ENCODE peak calls at places on chromosome 7, in seven cellular contexts. V is GM23248, X is IMR-90, D is A549, P is SJSA1, Y is HCT116, J is Karpas-422. I is an unnamed sample.

GRCh38 chr7:47873767-47874166 is 74.5 kb downstream of the PKD1L1 start:
- DNase-seq in X (peak; percentile 65), J (no peak), D (peak; percentile 79), P (peak; percentile 76), V (peak; percentile 87), Y (no peak), I (no peak)

GRCh38 chr7:151243411-151244155 is 4.9 kb downstream of the SMARCD3 start:
- DNase-seq in X (no peak), Y (no peak), P (no peak), V (no peak), J (peak; percentile 72), D (no peak), I (no peak)

GRCh38 chr7:158279539-158280466 is 307.8 kb downstream of the PTPRN2 start:
- DNase-seq in V (no peak), Y (no peak), P (no peak), J (no peak), X (no peak), D (no peak), I (no peak)

GRCh38 chr7:81244213-81244612 is 325.4 kb upstream of the SEMA3C start:
- DNase-seq in Y (peak; percentile 42), V (no peak), P (no peak), J (no peak), D (peak; percentile 61), X (peak; percentile 35), I (peak; percentile 14)

GRCh38 chr7:32892521-32893224 is 1.1 kb upstream of the KBTBD2 start:
- DNase-seq in V (peak; percentile 81), Y (peak; percentile 4), D (peak; percentile 41), X (peak; percentile 67), J (peak; percentile 74), P (no peak), I (no peak)

GRCh38 chr7:157519798-157520244 is 183.0 kb downstream of the DNAJB6 start:
- DNase-seq in X (no peak), Y (no peak), J (no peak), D (no peak), P (no peak), V (no peak), I (no peak)

GRCh38 chr7:37346761-37347160 is 101.9 kb downstream of the ELMO1 start:
- DNase-seq in Y (no peak), V (no peak), D (no peak), J (no peak), X (no peak), P (no peak), I (no peak)

GRCh38 chr7:127962589-127963361 is 68.5 kb downstream of the LRRC4 start:
- DNase-seq in P (no peak), J (no peak), V (no peak), Y (no peak), D (no peak), X (no peak), I (no peak)

GRCh38 chr7:135710417-135711138 is 17.4 kb downstream of the SLC13A4 start:
- DNase-seq in J (peak; percentile 71), D (peak; percentile 25), X (no peak), P (no peak), Y (no peak), V (peak; percentile 27), I (no peak)

GRCh38 chr7:116571552-116571951 is 46.7 kb downstream of the CAV1 start:
- DNase-seq in X (no peak), V (no peak), D (peak; percentile 39), Y (no peak), P (no peak), J (no peak), I (no peak)

GRCh38 chr7:55532150-55532917 is 40.0 kb downstream of the VOPP1 start:
- DNase-seq in Y (no peak), X (no peak), P (no peak), D (no peak), J (no peak), V (no peak), I (no peak)

GRCh38 chr7:143884978-143885559 is 16.9 kb downstream of the TCAF1 start:
- DNase-seq in V (peak; percentile 76), J (peak; percentile 47), Y (no peak), X (peak; percentile 72), P (no peak), D (no peak), I (no peak)

GRCh38 chr7:38512704-38513103 is 118.5 kb downstream of the AMPH start:
- DNase-seq in Y (no peak), V (peak; percentile 43), J (no peak), D (no peak), X (peak; percentile 29), P (no peak), I (no peak)

GRCh38 chr7:66413379-66414114 is 208.4 kb downstream of the TPST1 start:
- DNase-seq in Y (no peak), V (peak; percentile 70), P (no peak), X (peak; percentile 25), J (no peak), D (peak; percentile 89), I (peak; percentile 62)
- H3K4me3 ChIP-seq in Y (no peak overlapping the region), V (no peak overlapping the region), P (no peak overlapping the region), X (no peak overlapping the region), J (no peak overlapping the region), D (peak overlapping the region; percentile 39), I (no peak overlapping the region)

DNA sequence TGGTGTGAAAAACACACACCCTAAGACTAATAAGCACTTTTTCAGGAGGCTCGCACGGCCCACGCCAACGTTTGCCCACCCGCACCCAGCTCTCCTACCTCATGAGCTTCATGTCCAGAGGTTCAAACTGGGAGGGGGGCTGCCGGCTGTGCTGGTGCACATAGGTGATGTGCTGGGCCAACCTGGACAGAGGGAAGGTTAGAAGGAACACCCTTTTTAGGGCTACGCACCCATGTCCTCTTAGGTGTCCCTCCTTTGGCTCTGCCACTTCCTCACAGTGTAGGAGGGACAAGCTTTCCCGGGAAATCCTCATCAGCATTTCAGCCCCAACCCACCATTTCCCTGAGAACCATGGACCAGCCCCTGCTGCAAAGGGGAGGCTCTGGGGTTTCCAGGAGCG is 5.9 kb downstream of the MCM7 start:
- DNase-seq in Y (no peak), P (no peak), D (no peak), V (no peak), X (no peak), J (no peak), I (no peak)
- H3K27ac ChIP-seq in Y (peak overlapping the region; percentile 13), P (no peak overlapping the region), D (no peak overlapping the region), V (no peak overlapping the region), X (no peak overlapping the region), J (no peak overlapping the region), I (no peak overlapping the region)

DNA sequence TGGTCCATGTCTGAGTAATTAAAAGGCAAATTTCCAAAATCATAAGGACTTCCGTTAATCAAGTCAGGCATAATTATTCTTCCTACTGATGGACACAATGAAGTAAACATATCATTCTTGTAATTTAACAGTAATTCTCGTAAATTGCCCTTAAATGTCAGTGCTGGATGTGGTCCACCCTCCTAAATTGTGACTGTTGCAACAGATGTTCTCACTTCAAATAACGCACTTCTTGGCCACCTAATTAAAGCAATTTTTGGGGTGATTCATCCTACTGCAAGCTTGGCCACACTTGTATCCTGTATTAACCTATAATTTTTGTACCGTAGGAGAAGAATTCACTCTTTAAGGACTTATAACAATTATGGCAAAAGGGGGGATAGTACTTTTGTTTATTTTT is 1.9 kb downstream of the COL1A2 start:
- DNase-seq in X (no peak), V (peak; percentile 81), P (no peak), J (no peak), D (no peak), Y (no peak), I (no peak)
- H3K4me3 ChIP-seq in X (peak overlapping the region; percentile 81), V (peak overlapping the region; percentile 99), P (peak overlapping the region; percentile 60), J (no peak overlapping the region), D (no peak overlapping the region), Y (no peak overlapping the region), I (no peak overlapping the region)

DNA sequence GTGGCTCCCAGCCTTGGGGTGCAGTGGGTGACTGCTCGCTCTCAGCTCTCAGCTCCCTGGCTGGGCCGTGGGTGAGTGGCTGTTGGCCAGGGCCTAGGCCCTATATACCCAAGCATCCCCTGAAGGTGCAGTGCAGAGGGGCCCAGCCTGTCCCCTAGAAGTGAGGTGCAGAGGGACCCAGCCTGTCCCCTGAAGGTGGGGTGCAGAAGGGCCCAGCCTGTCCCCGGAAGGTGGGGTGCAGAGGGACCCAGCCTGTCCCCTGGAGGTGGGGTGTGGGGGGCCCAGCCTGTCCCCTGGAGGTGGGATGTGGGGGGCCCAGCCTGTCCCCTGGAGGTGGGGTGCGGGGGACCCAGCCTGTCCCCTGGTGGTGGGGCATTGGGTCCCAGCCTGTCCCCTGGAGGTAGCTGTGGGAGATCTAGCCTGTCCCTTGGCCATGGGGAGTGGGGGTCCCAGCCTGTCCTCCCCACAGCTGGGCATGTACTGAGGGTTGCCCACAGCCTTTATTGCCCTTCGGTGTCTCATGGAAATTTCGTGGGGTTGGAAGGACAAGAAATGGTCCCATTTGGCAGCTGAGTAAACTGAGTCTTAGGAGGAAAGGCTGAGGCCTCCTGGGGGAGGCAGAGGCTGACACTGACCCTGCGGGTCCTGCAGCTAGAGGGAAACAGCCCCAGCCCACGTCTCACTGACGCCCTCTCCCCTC is 17.5 kb upstream of the LFNG start:
- DNase-seq in D (no peak), J (no peak), P (no peak), Y (no peak), X (no peak), V (no peak), I (no peak)
- H3K27ac ChIP-seq in D (no peak overlapping the region), J (no peak overlapping the region), P (no peak overlapping the region), Y (no peak overlapping the region), X (no peak overlapping the region), V (no peak overlapping the region), I (no peak overlapping the region)

GRCh38 chr7:192701-193536 is 548 bp downstream of the FAM20C start:
- DNase-seq in X (peak; percentile 21), V (peak; percentile 62), J (no peak), D (peak; percentile 27), Y (no peak), P (no peak), I (no peak)

GRCh38 chr7:192035-192649 is at the start of gene FAM20C:
- DNase-seq in D (peak; percentile 80), X (peak; percentile 79), P (no peak), Y (peak; percentile 23), J (no peak), V (peak; percentile 97), I (peak; percentile 51)

GRCh38 chr7:190196-190595 is 2.2 kb upstream of the FAM20C start:
- DNase-seq in P (no peak), X (no peak), D (no peak), V (no peak), Y (no peak), J (no peak), I (no peak)

GRCh38 chr7:189719-190118 is 2.7 kb upstream of the FAM20C start:
- DNase-seq in V (no peak), J (no peak), Y (no peak), D (no peak), P (no peak), X (no peak), I (no peak)

DNA sequence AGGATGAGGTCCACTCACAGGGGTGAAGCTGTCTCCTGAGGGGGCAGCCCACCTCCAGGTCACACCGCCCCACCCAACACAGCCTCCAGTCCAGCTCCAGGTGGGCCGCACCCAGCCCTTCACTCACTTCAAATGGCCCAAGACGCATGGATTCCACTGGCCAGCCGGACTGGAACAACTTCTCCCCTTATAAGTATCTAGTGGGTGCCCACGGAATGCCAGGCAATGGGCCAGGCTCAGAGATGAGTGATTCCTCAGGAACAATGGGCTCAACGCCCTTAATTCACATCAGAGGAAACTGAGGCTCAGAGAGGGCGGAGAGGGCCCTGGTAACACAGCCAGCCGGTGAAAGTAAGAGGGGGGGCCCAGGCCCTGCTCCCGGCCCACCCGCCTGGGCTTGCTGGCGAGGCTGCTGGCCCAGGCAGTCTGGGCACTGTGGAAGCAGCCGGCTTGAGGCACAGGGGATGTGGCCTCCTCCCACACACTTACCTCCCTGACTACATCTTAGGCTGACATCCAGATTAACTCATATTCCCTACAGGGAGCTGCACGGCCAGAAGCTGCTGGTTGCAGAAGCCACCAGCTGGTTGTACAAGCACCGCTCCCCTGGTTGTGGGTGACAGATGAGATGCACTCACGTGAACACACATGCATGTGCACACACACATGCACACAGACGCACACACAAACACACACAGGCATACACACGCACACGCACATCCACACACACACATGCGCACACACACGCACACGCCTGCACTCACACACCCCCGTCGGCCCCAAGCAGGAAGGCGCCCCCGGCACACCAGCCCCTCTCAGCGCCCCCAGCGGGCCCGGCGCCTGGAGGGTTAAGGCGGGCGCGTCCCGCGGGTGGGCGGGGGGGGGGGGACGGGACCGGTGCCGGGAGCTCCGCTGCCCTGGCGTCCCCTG is 1.0 kb upstream of the FAM20C start:
- DNase-seq in V (peak; percentile 96), D (peak; percentile 52), X (peak; percentile 92), P (no peak), Y (peak; percentile 10), J (no peak), I (peak; percentile 58)
- H3K4me3 ChIP-seq in V (peak overlapping the region; percentile 68), D (peak overlapping the region; percentile 97), X (peak overlapping the region; percentile 78), P (no peak overlapping the region), Y (peak overlapping the region; percentile 42), J (no peak overlapping the region), I (peak overlapping the region; percentile 60)

I was measured in HL-60.